ENCODE peak calls at places on chromosomes 16 and 17, in seven cellular contexts. G is prostate gland, X is HCT116, Z is spleen, V is breast epithelium, C is endothelial cell of umbilical vein, A is sigmoid colon. J is an unnamed sample.
A peak's percentile ranks its signal among the peaks of the same experiment; 100 is the strongest.

GRCh38 chr16:66521951-66522771 is 27.8 kb downstream of the TK2 start:
- DNase-seq in G (no peak), X (peak; percentile 90), Z (peak; percentile 93), V (no peak), C (peak; percentile 81), A (no peak), J (no peak)

GRCh38 chr16:397736-398332 is 835 bp downstream of the NME4 start:
- DNase-seq in G (peak; percentile 82), X (peak; percentile 28), Z (peak; percentile 88), V (peak; percentile 80), C (peak; percentile 49), A (peak; percentile 93), J (peak; percentile 80)

GRCh38 chr16:69532761-69533459 is 32.9 kb upstream of the NFAT5 start:
- DNase-seq in G (no peak), X (no peak), Z (no peak), V (no peak), C (no peak), A (no peak), J (no peak)

GRCh38 chr17:70622382-70623260 is 453.3 kb downstream of the KCNJ2 start:
- DNase-seq in G (no peak), X (peak; percentile 38), Z (no peak), V (no peak), C (peak; percentile 76), A (peak; percentile 58), J (no peak)

GRCh38 chr17:27485711-27486495 is 29.7 kb downstream of the KSR1 start:
- DNase-seq in G (no peak), X (no peak), Z (no peak), V (no peak), C (no peak), A (peak; percentile 75), J (no peak)

GRCh38 chr16:82514262-82514661 is 112.5 kb upstream of the CDH13 start:
- DNase-seq in G (no peak), X (no peak), Z (no peak), V (no peak), C (no peak), A (no peak), J (no peak)

GRCh38 chr17:14522795-14523387 is 222.0 kb downstream of the HS3ST3B1 start:
- DNase-seq in G (no peak), X (no peak), Z (no peak), V (no peak), C (no peak), A (no peak), J (no peak)

GRCh38 chr17:44203731-44204452 is 4.2 kb upstream of the ATXN7L3 start:
- DNase-seq in G (no peak), X (no peak), Z (no peak), V (no peak), C (peak; percentile 56), A (no peak), J (no peak)

GRCh38 chr17:76265624-76266243 is 586 bp downstream of the UBALD2 start:
- DNase-seq in G (peak; percentile 58), X (no peak), Z (peak; percentile 92), V (no peak), C (peak; percentile 36), A (peak; percentile 86), J (peak; percentile 93)

GRCh38 chr17:66805567-66805966 is 29.4 kb upstream of the CACNG5 start:
- DNase-seq in G (no peak), X (no peak), Z (peak; percentile 46), V (no peak), C (no peak), A (peak; percentile 32), J (no peak)

GRCh38 chr17:9487406-9487805 is 88.2 kb downstream of the STX8 start:
- DNase-seq in G (no peak), X (no peak), Z (no peak), V (no peak), C (no peak), A (no peak), J (no peak)

GRCh38 chr16:21326459-21326858 is 48.4 kb upstream of the CRYM start:
- DNase-seq in G (no peak), X (no peak), Z (no peak), V (no peak), C (no peak), A (no peak), J (no peak)

GRCh38 chr16:9906218-9906617 is 276.0 kb downstream of the GRIN2A start:
- DNase-seq in G (no peak), X (no peak), Z (no peak), V (no peak), C (no peak), A (no peak), J (no peak)

GRCh38 chr16:82639666-82640336 is 13.0 kb downstream of the CDH13 start:
- DNase-seq in G (no peak), X (peak; percentile 42), Z (no peak), V (no peak), C (peak; percentile 85), A (peak; percentile 56), J (peak; percentile 47)

GRCh38 chr16:57245472-57246113 is 534 bp downstream of the ARL2BP start:
- DNase-seq in G (peak; percentile 24), X (peak; percentile 8), Z (no peak), V (no peak), C (peak; percentile 36), A (peak; percentile 74), J (no peak)

GRCh38 chr16:30096862-30097563 is 1.0 kb upstream of the YPEL3 start:
- DNase-seq in G (no peak), X (no peak), Z (no peak), V (no peak), C (peak; percentile 24), A (no peak), J (no peak)

GRCh38 chr17:74452841-74453661 is 13.4 kb upstream of the CD300A start:
- DNase-seq in G (no peak), X (no peak), Z (no peak), V (no peak), C (no peak), A (no peak), J (no peak)

GRCh38 chr16:58451945-58452401 is 48.0 kb upstream of the NDRG4 start:
- DNase-seq in G (no peak), X (no peak), Z (no peak), V (no peak), C (peak; percentile 73), A (no peak), J (no peak)

GRCh38 chr17:29524692-29525091 is 42.1 kb downstream of the ABHD15 start:
- DNase-seq in G (no peak), X (no peak), Z (no peak), V (no peak), C (no peak), A (no peak), J (no peak)

GRCh38 chr16:84718-85452 is 6.9 kb downstream of the MPG start:
- DNase-seq in G (no peak), X (no peak), Z (peak; percentile 87), V (no peak), C (peak; percentile 97), A (peak; percentile 85), J (no peak)

GRCh38 chr16:48054881-48055601 is 100.8 kb downstream of the ABCC12 start:
- DNase-seq in G (peak; percentile 23), X (peak; percentile 35), Z (no peak), V (no peak), C (peak; percentile 45), A (no peak), J (peak; percentile 36)

GRCh38 chr17:19238167-19238505 is 970 bp downstream of the EPN2 start:
- DNase-seq in G (peak; percentile 46), X (no peak), Z (peak; percentile 79), V (peak; percentile 54), C (peak; percentile 27), A (peak; percentile 79), J (peak; percentile 76)

GRCh38 chr17:13509561-13509960 is 92.2 kb downstream of the HS3ST3A1 start:
- DNase-seq in G (no peak), X (no peak), Z (no peak), V (no peak), C (no peak), A (no peak), J (no peak)

GRCh38 chr17:74807376-74807775 is 31.2 kb upstream of the NAT9 start:
- DNase-seq in G (no peak), X (no peak), Z (no peak), V (no peak), C (no peak), A (no peak), J (no peak)

GRCh38 chr17:4944554-4945175 is 3.7 kb downstream of the PFN1 start:
- DNase-seq in G (no peak), X (no peak), Z (peak; percentile 84), V (no peak), C (no peak), A (no peak), J (no peak)
- TF ChIP-seq POLR2A in G (no peak), X (no peak), Z (no peak), V (no peak), C (no peak), A (no peak), J (no peak)

DNA sequence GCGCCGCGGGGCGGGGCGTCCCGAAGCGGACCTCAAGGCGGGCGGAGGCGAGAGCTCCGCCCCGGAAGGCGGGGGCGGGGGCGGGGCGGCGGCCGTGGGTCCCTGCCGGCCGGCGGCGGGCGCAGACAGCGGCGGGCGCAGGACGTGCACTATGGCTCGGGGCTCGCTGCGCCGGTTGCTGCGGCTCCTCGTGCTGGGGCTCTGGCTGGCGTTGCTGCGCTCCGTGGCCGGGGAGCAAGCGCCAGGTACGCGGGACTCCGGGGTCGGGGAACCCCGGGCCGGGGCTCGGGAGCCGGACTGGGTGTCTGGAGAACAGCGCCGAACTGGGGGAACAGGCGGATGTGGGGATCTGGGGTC is at the start of gene TNFRSF12A:
- DNase-seq in G (peak; percentile 63), X (peak; percentile 49), Z (peak; percentile 94), V (peak; percentile 78), C (peak; percentile 77), A (peak; percentile 83), J (peak; percentile 87)
- TF ChIP-seq POLR2AphosphoS5 in G (no peak), X (peak; percentile 91), Z (peak; percentile 76), V (no peak), C (peak; percentile 97), A (peak; percentile 56), J (peak; percentile 85)

GRCh38 chr16:67674851-67675578 is 8.4 kb downstream of the C16orf86 start:
- DNase-seq in G (no peak), X (no peak), Z (peak; percentile 77), V (no peak), C (no peak), A (no peak), J (no peak)
- H3K27me3 ChIP-seq in G (no peaks in the 10 kb centered on the region), X (no peaks in the 10 kb centered on the region), Z (no peaks in the 10 kb centered on the region), V (no peaks in the 10 kb centered on the region), C (no peaks in the 10 kb centered on the region), A (no peaks in the 10 kb centered on the region), J (no peaks in the 10 kb centered on the region)

GRCh38 chr16:27223701-27224100 is 20.4 kb downstream of the KDM8 start:
- DNase-seq in G (no peak), X (no peak), Z (no peak), V (no peak), C (no peak), A (no peak), J (no peak)
- TF ChIP-seq POLR2A in G (no peak), X (no peak), Z (no peak), V (no peak), C (no peak), A (no peak), J (no peak)

GRCh38 chr17:56914641-56915263 is 903 bp upstream of the TRIM25 start:
- DNase-seq in G (no peak), X (peak; percentile 33), Z (no peak), V (no peak), C (no peak), A (no peak), J (no peak)
- TF ChIP-seq POLR2AphosphoS5 in G (no peak), X (no peak), Z (no peak), V (no peak), C (no peak), A (no peak), J (no peak)

J was measured in upper lobe of left lung.